ENCODE peak calls at places on chromosomes 11 and 22, in six cellular contexts. One of them, this sample, is unnamed.

GRCh38 chr22:45502215-45503070 is at the start of gene FBLN1:
- DNase-seq in globus pallidus: no peak
- DNase-seq in stimulated activated CD4-positive, alpha-beta T cell treated with anti-CD3 and anti-CD28 coated beads, Interleukin-12 subunit alpha, Interleukin-12 subunit beta, amount 100 ng/mL, for 4 hours: no peak
- DNase-seq in NCI-H1092: no peak
- DNase-seq in mucosa of gallbladder: no peak
- DNase-seq in foreskin fibroblast: peak; percentile 62
- DNase-seq in this sample: peak; percentile 24

GRCh38 chr11:7281083-7281482 is 29.4 kb downstream of the SYT9 start:
- DNase-seq in globus pallidus: no peak
- DNase-seq in stimulated activated CD4-positive, alpha-beta T cell treated with anti-CD3 and anti-CD28 coated beads, Interleukin-12 subunit alpha, Interleukin-12 subunit beta, amount 100 ng/mL, for 4 hours: no peak
- DNase-seq in NCI-H1092: no peak
- DNase-seq in mucosa of gallbladder: no peak
- DNase-seq in foreskin fibroblast: peak; percentile 33
- DNase-seq in this sample: no peak

GRCh38 chr11:111419641-111420327 is 40.7 kb upstream of the POU2AF1 start:
- DNase-seq in globus pallidus: peak; percentile 73
- DNase-seq in stimulated activated CD4-positive, alpha-beta T cell treated with anti-CD3 and anti-CD28 coated beads, Interleukin-12 subunit alpha, Interleukin-12 subunit beta, amount 100 ng/mL, for 4 hours: no peak
- DNase-seq in NCI-H1092: peak; percentile 50
- DNase-seq in mucosa of gallbladder: peak; percentile 64
- DNase-seq in foreskin fibroblast: no peak
- DNase-seq in this sample: no peak

GRCh38 chr11:126354631-126355323 is 709 bp upstream of the ST3GAL4 start:
- DNase-seq in globus pallidus: no peak
- DNase-seq in stimulated activated CD4-positive, alpha-beta T cell treated with anti-CD3 and anti-CD28 coated beads, Interleukin-12 subunit alpha, Interleukin-12 subunit beta, amount 100 ng/mL, for 4 hours: no peak
- DNase-seq in NCI-H1092: no peak
- DNase-seq in mucosa of gallbladder: no peak
- DNase-seq in foreskin fibroblast: no peak
- DNase-seq in this sample: no peak

GRCh38 chr22:29842740-29843139 is 4.7 kb upstream of the ASCC2 start:
- DNase-seq in globus pallidus: no peak
- DNase-seq in stimulated activated CD4-positive, alpha-beta T cell treated with anti-CD3 and anti-CD28 coated beads, Interleukin-12 subunit alpha, Interleukin-12 subunit beta, amount 100 ng/mL, for 4 hours: no peak
- DNase-seq in NCI-H1092: no peak
- DNase-seq in mucosa of gallbladder: no peak
- DNase-seq in foreskin fibroblast: peak; percentile 92
- DNase-seq in this sample: no peak

GRCh38 chr11:46130286-46130937 is 9.2 kb upstream of the PHF21A start:
- DNase-seq in globus pallidus: no peak
- DNase-seq in stimulated activated CD4-positive, alpha-beta T cell treated with anti-CD3 and anti-CD28 coated beads, Interleukin-12 subunit alpha, Interleukin-12 subunit beta, amount 100 ng/mL, for 4 hours: no peak
- DNase-seq in NCI-H1092: no peak
- DNase-seq in mucosa of gallbladder: no peak
- DNase-seq in foreskin fibroblast: no peak
- DNase-seq in this sample: no peak

GRCh38 chr22:36467946-36468345 is 13.5 kb downstream of the TXN2 start:
- DNase-seq in globus pallidus: no peak
- DNase-seq in stimulated activated CD4-positive, alpha-beta T cell treated with anti-CD3 and anti-CD28 coated beads, Interleukin-12 subunit alpha, Interleukin-12 subunit beta, amount 100 ng/mL, for 4 hours: no peak
- DNase-seq in NCI-H1092: no peak
- DNase-seq in mucosa of gallbladder: no peak
- DNase-seq in foreskin fibroblast: peak; percentile 90
- DNase-seq in this sample: no peak

GRCh38 chr11:23280088-23280487 is 419.8 kb upstream of the CCDC179 start:
- DNase-seq in globus pallidus: no peak
- DNase-seq in stimulated activated CD4-positive, alpha-beta T cell treated with anti-CD3 and anti-CD28 coated beads, Interleukin-12 subunit alpha, Interleukin-12 subunit beta, amount 100 ng/mL, for 4 hours: no peak
- DNase-seq in NCI-H1092: no peak
- DNase-seq in mucosa of gallbladder: no peak
- DNase-seq in foreskin fibroblast: peak; percentile 33
- DNase-seq in this sample: no peak

GRCh38 chr11:66232769-66233168 is 35.7 kb upstream of the RAB1B start:
- DNase-seq in globus pallidus: no peak
- DNase-seq in stimulated activated CD4-positive, alpha-beta T cell treated with anti-CD3 and anti-CD28 coated beads, Interleukin-12 subunit alpha, Interleukin-12 subunit beta, amount 100 ng/mL, for 4 hours: no peak
- DNase-seq in NCI-H1092: no peak
- DNase-seq in mucosa of gallbladder: no peak
- DNase-seq in foreskin fibroblast: no peak
- DNase-seq in this sample: no peak

GRCh38 chr11:71473793-71474080 is 20.7 kb downstream of the NADSYN1 start:
- DNase-seq in globus pallidus: no peak
- DNase-seq in stimulated activated CD4-positive, alpha-beta T cell treated with anti-CD3 and anti-CD28 coated beads, Interleukin-12 subunit alpha, Interleukin-12 subunit beta, amount 100 ng/mL, for 4 hours: no peak
- DNase-seq in NCI-H1092: no peak
- DNase-seq in mucosa of gallbladder: no peak
- DNase-seq in foreskin fibroblast: no peak
- DNase-seq in this sample: no peak

GRCh38 chr11:30423886-30424285 is 101.0 kb downstream of the ARL14EP start:
- DNase-seq in globus pallidus: no peak
- DNase-seq in stimulated activated CD4-positive, alpha-beta T cell treated with anti-CD3 and anti-CD28 coated beads, Interleukin-12 subunit alpha, Interleukin-12 subunit beta, amount 100 ng/mL, for 4 hours: no peak
- DNase-seq in NCI-H1092: no peak
- DNase-seq in mucosa of gallbladder: no peak
- DNase-seq in foreskin fibroblast: no peak
- DNase-seq in this sample: no peak

GRCh38 chr11:68598816-68599653 is 85.3 kb upstream of the GAL start:
- DNase-seq in globus pallidus: no peak
- DNase-seq in stimulated activated CD4-positive, alpha-beta T cell treated with anti-CD3 and anti-CD28 coated beads, Interleukin-12 subunit alpha, Interleukin-12 subunit beta, amount 100 ng/mL, for 4 hours: no peak
- DNase-seq in NCI-H1092: no peak
- DNase-seq in mucosa of gallbladder: no peak
- DNase-seq in foreskin fibroblast: no peak
- DNase-seq in this sample: no peak

GRCh38 chr22:39996732-39997131 is 2.0 kb downstream of the FAM83F start:
- DNase-seq in globus pallidus: no peak
- DNase-seq in stimulated activated CD4-positive, alpha-beta T cell treated with anti-CD3 and anti-CD28 coated beads, Interleukin-12 subunit alpha, Interleukin-12 subunit beta, amount 100 ng/mL, for 4 hours: no peak
- DNase-seq in NCI-H1092: no peak
- DNase-seq in mucosa of gallbladder: no peak
- DNase-seq in foreskin fibroblast: no peak
- DNase-seq in this sample: no peak

GRCh38 chr22:49885881-49886280 is 32.2 kb downstream of the ZBED4 start:
- DNase-seq in globus pallidus: no peak
- DNase-seq in stimulated activated CD4-positive, alpha-beta T cell treated with anti-CD3 and anti-CD28 coated beads, Interleukin-12 subunit alpha, Interleukin-12 subunit beta, amount 100 ng/mL, for 4 hours: no peak
- DNase-seq in NCI-H1092: no peak
- DNase-seq in mucosa of gallbladder: no peak
- DNase-seq in foreskin fibroblast: no peak
- DNase-seq in this sample: no peak

GRCh38 chr11:18780329-18780728 is 11.3 kb downstream of the PTPN5 start:
- DNase-seq in globus pallidus: no peak
- DNase-seq in stimulated activated CD4-positive, alpha-beta T cell treated with anti-CD3 and anti-CD28 coated beads, Interleukin-12 subunit alpha, Interleukin-12 subunit beta, amount 100 ng/mL, for 4 hours: no peak
- DNase-seq in NCI-H1092: no peak
- DNase-seq in mucosa of gallbladder: no peak
- DNase-seq in foreskin fibroblast: no peak
- DNase-seq in this sample: no peak

GRCh38 chr22:27669798-27670599 is 131.6 kb downstream of the MN1 start:
- DNase-seq in globus pallidus: no peak
- DNase-seq in stimulated activated CD4-positive, alpha-beta T cell treated with anti-CD3 and anti-CD28 coated beads, Interleukin-12 subunit alpha, Interleukin-12 subunit beta, amount 100 ng/mL, for 4 hours: no peak
- DNase-seq in NCI-H1092: no peak
- DNase-seq in mucosa of gallbladder: peak; percentile 52
- DNase-seq in foreskin fibroblast: no peak
- DNase-seq in this sample: no peak

GRCh38 chr11:104665631-104666030 is 232.6 kb downstream of the CASP12 start:
- DNase-seq in globus pallidus: no peak
- DNase-seq in stimulated activated CD4-positive, alpha-beta T cell treated with anti-CD3 and anti-CD28 coated beads, Interleukin-12 subunit alpha, Interleukin-12 subunit beta, amount 100 ng/mL, for 4 hours: no peak
- DNase-seq in NCI-H1092: no peak
- DNase-seq in mucosa of gallbladder: no peak
- DNase-seq in foreskin fibroblast: peak; percentile 47
- DNase-seq in this sample: no peak

GRCh38 chr11:22670803-22671202 is 4.4 kb downstream of the GAS2 start:
- DNase-seq in globus pallidus: peak; percentile 47
- DNase-seq in stimulated activated CD4-positive, alpha-beta T cell treated with anti-CD3 and anti-CD28 coated beads, Interleukin-12 subunit alpha, Interleukin-12 subunit beta, amount 100 ng/mL, for 4 hours: no peak
- DNase-seq in NCI-H1092: no peak
- DNase-seq in mucosa of gallbladder: no peak
- DNase-seq in foreskin fibroblast: no peak
- DNase-seq in this sample: no peak

GRCh38 chr11:72548481-72548880 is 114.2 kb upstream of the CLPB start:
- DNase-seq in globus pallidus: no peak
- DNase-seq in stimulated activated CD4-positive, alpha-beta T cell treated with anti-CD3 and anti-CD28 coated beads, Interleukin-12 subunit alpha, Interleukin-12 subunit beta, amount 100 ng/mL, for 4 hours: no peak
- DNase-seq in NCI-H1092: no peak
- DNase-seq in mucosa of gallbladder: no peak
- DNase-seq in foreskin fibroblast: no peak
- DNase-seq in this sample: no peak